ENCODE peak calls at places on chromosomes 13 and 19, in six cellular contexts. One of them, this sample, is unnamed.

GRCh38 chr13:34675626-34676025 is 266.4 kb upstream of the NBEA start:
- DNase-seq in WERI-Rb-1: no peak
- DNase-seq in small intestine: no peak
- DNase-seq in adrenal gland: no peak
- DNase-seq in PC-9: no peak
- DNase-seq in SK-N-SH: no peak
- DNase-seq in this sample: no peak

GRCh38 chr19:35901854-35902661 is at the start of gene HCST:
- DNase-seq in PC-9: no peak
- DNase-seq in WERI-Rb-1: peak; percentile 34
- DNase-seq in SK-N-SH: no peak
- DNase-seq in adrenal gland: no peak
- DNase-seq in small intestine: peak; percentile 31
- DNase-seq in this sample: no peak

GRCh38 chr19:2813235-2814160 is 6.2 kb upstream of the ZNF554 start:
- DNase-seq in adrenal gland: no peak
- DNase-seq in WERI-Rb-1: no peak
- DNase-seq in SK-N-SH: peak; percentile 94
- DNase-seq in small intestine: no peak
- DNase-seq in PC-9: no peak
- DNase-seq in this sample: no peak

GRCh38 chr13:91185294-91185863 is 162.1 kb upstream of the MIR17HG start:
- DNase-seq in PC-9: no peak
- DNase-seq in small intestine: peak; percentile 33
- DNase-seq in adrenal gland: no peak
- DNase-seq in SK-N-SH: peak; percentile 39
- DNase-seq in WERI-Rb-1: no peak
- DNase-seq in this sample: no peak

GRCh38 chr13:30194906-30195305 is 112.4 kb downstream of the KATNAL1 start:
- DNase-seq in SK-N-SH: no peak
- DNase-seq in small intestine: no peak
- DNase-seq in WERI-Rb-1: no peak
- DNase-seq in PC-9: no peak
- DNase-seq in adrenal gland: no peak
- DNase-seq in this sample: no peak

GRCh38 chr19:50759886-50760285 is 10.4 kb upstream of the GPR32 start:
- DNase-seq in SK-N-SH: no peak
- DNase-seq in small intestine: no peak
- DNase-seq in WERI-Rb-1: no peak
- DNase-seq in PC-9: no peak
- DNase-seq in adrenal gland: no peak
- DNase-seq in this sample: no peak

GRCh38 chr13:98576963-98577822 is at the start of gene STK24:
- DNase-seq in adrenal gland: peak; percentile 83
- DNase-seq in PC-9: peak; percentile 80
- DNase-seq in WERI-Rb-1: peak; percentile 77
- DNase-seq in SK-N-SH: peak; percentile 97
- DNase-seq in small intestine: peak; percentile 84
- DNase-seq in this sample: peak; percentile 58

GRCh38 chr13:88925954-88926353 is 1254.8 kb downstream of the SLITRK5 start:
- DNase-seq in adrenal gland: no peak
- DNase-seq in PC-9: no peak
- DNase-seq in small intestine: no peak
- DNase-seq in SK-N-SH: no peak
- DNase-seq in WERI-Rb-1: no peak
- DNase-seq in this sample: no peak

GRCh38 chr19:6060600-6061391 is 49.5 kb downstream of the RFX2 start:
- DNase-seq in PC-9: peak; percentile 69
- DNase-seq in small intestine: no peak
- DNase-seq in SK-N-SH: peak; percentile 78
- DNase-seq in adrenal gland: no peak
- DNase-seq in WERI-Rb-1: no peak
- DNase-seq in this sample: peak; percentile 10

GRCh38 chr13:34155931-34156607 is 338.1 kb downstream of the RFC3 start:
- DNase-seq in WERI-Rb-1: peak; percentile 48
- DNase-seq in adrenal gland: peak; percentile 36
- DNase-seq in small intestine: peak; percentile 60
- DNase-seq in PC-9: peak; percentile 36
- DNase-seq in SK-N-SH: no peak
- DNase-seq in this sample: no peak

GRCh38 chr19:23310729-23311211 is 60.6 kb upstream of the ZNF724 start:
- DNase-seq in SK-N-SH: no peak
- DNase-seq in adrenal gland: no peak
- DNase-seq in WERI-Rb-1: no peak
- DNase-seq in PC-9: peak; percentile 34
- DNase-seq in small intestine: no peak
- DNase-seq in this sample: no peak

GRCh38 chr19:36916991-36917390 is 859 bp downstream of the ZNF568 start:
- DNase-seq in SK-N-SH: peak; percentile 58
- DNase-seq in WERI-Rb-1: peak; percentile 18
- DNase-seq in small intestine: no peak
- DNase-seq in PC-9: no peak
- DNase-seq in adrenal gland: no peak
- DNase-seq in this sample: peak; percentile 27

GRCh38 chr13:113776231-113777125 is 17.5 kb downstream of the TMEM255B start:
- DNase-seq in small intestine: no peak
- DNase-seq in WERI-Rb-1: peak; percentile 82
- DNase-seq in adrenal gland: no peak
- DNase-seq in SK-N-SH: no peak
- DNase-seq in PC-9: no peak
- DNase-seq in this sample: no peak

GRCh38 chr13:100636441-100636840 is 38.2 kb downstream of the TMTC4 start:
- DNase-seq in WERI-Rb-1: no peak
- DNase-seq in small intestine: no peak
- DNase-seq in PC-9: no peak
- DNase-seq in adrenal gland: no peak
- DNase-seq in SK-N-SH: no peak
- DNase-seq in this sample: no peak

GRCh38 chr19:42254083-42254849 is 662 bp downstream of the ERF start:
- DNase-seq in SK-N-SH: peak; percentile 79
- DNase-seq in PC-9: peak; percentile 63
- DNase-seq in adrenal gland: peak; percentile 80
- DNase-seq in small intestine: peak; percentile 83
- DNase-seq in WERI-Rb-1: peak; percentile 73
- DNase-seq in this sample: peak; percentile 85

GRCh38 chr13:71864094-71864980 is 2.7 kb downstream of the DACH1 start:
- DNase-seq in adrenal gland: peak; percentile 75
- DNase-seq in small intestine: peak; percentile 86
- DNase-seq in SK-N-SH: peak; percentile 68
- DNase-seq in WERI-Rb-1: peak; percentile 77
- DNase-seq in PC-9: no peak
- DNase-seq in this sample: peak; percentile 34

GRCh38 chr13:52848455-52849190 is at the start of gene PCDH8:
- DNase-seq in PC-9: no peak
- DNase-seq in SK-N-SH: peak; percentile 93
- DNase-seq in WERI-Rb-1: peak; percentile 69
- DNase-seq in adrenal gland: no peak
- DNase-seq in small intestine: no peak
- DNase-seq in this sample: peak; percentile 56

GRCh38 chr13:57624565-57625435 is 6.7 kb upstream of the PCDH17 start:
- DNase-seq in WERI-Rb-1: no peak
- DNase-seq in SK-N-SH: peak; percentile 44
- DNase-seq in PC-9: no peak
- DNase-seq in small intestine: peak; percentile 52
- DNase-seq in adrenal gland: peak; percentile 49
- DNase-seq in this sample: peak; percentile 64

GRCh38 chr19:6925801-6926751 is 38.7 kb downstream of the ADGRE1 start:
- DNase-seq in PC-9: no peak
- DNase-seq in SK-N-SH: no peak
- DNase-seq in small intestine: no peak
- DNase-seq in WERI-Rb-1: no peak
- DNase-seq in adrenal gland: no peak
- DNase-seq in this sample: no peak

GRCh38 chr19:49616532-49616931 is 23.4 kb downstream of the RRAS start:
- DNase-seq in SK-N-SH: no peak
- DNase-seq in adrenal gland: no peak
- DNase-seq in PC-9: no peak
- DNase-seq in WERI-Rb-1: no peak
- DNase-seq in small intestine: no peak
- DNase-seq in this sample: no peak

GRCh38 chr19:15260939-15261338 is 28.7 kb upstream of the EPHX3 start:
- DNase-seq in adrenal gland: no peak
- DNase-seq in SK-N-SH: peak; percentile 65
- DNase-seq in PC-9: no peak
- DNase-seq in WERI-Rb-1: no peak
- DNase-seq in small intestine: no peak
- DNase-seq in this sample: no peak

GRCh38 chr13:66210677-66211076 is 1019.5 kb downstream of the PCDH9 start:
- DNase-seq in PC-9: peak; percentile 12
- DNase-seq in SK-N-SH: no peak
- DNase-seq in WERI-Rb-1: no peak
- DNase-seq in adrenal gland: no peak
- DNase-seq in small intestine: no peak
- DNase-seq in this sample: no peak

GRCh38 chr19:18160441-18160791 is 7.5 kb downstream of the PIK3R2 start:
- DNase-seq in small intestine: no peak
- DNase-seq in PC-9: no peak
- DNase-seq in WERI-Rb-1: no peak
- DNase-seq in SK-N-SH: no peak
- DNase-seq in adrenal gland: no peak
- DNase-seq in this sample: no peak

GRCh38 chr19:18159810-18160209 is 6.8 kb downstream of the PIK3R2 start:
- DNase-seq in SK-N-SH: no peak
- DNase-seq in WERI-Rb-1: no peak
- DNase-seq in PC-9: no peak
- DNase-seq in adrenal gland: no peak
- DNase-seq in small intestine: no peak
- DNase-seq in this sample: no peak

GRCh38 chr19:18160792-18161690 is 8.1 kb downstream of the PIK3R2 start:
- DNase-seq in WERI-Rb-1: peak; percentile 62
- DNase-seq in small intestine: peak; percentile 75
- DNase-seq in SK-N-SH: peak; percentile 97
- DNase-seq in PC-9: peak; percentile 79
- DNase-seq in adrenal gland: peak; percentile 84
- DNase-seq in this sample: peak; percentile 80

GRCh38 chr19:18164072-18164471 is 9.5 kb upstream of the IFI30 start:
- DNase-seq in WERI-Rb-1: no peak
- DNase-seq in SK-N-SH: no peak
- DNase-seq in adrenal gland: no peak
- DNase-seq in PC-9: no peak
- DNase-seq in small intestine: no peak
- DNase-seq in this sample: no peak

GRCh38 chr19:18161691-18162039 is 8.7 kb downstream of the PIK3R2 start:
- DNase-seq in PC-9: no peak
- DNase-seq in WERI-Rb-1: no peak
- DNase-seq in adrenal gland: no peak
- DNase-seq in small intestine: no peak
- DNase-seq in SK-N-SH: no peak
- DNase-seq in this sample: no peak
- H3K4me3 ChIP-seq in PC-9: no peak overlapping the region
- H3K4me3 ChIP-seq in WERI-Rb-1: no peak overlapping the region
- H3K4me3 ChIP-seq in adrenal gland: no peak overlapping the region
- H3K4me3 ChIP-seq in small intestine: no peak overlapping the region
- H3K4me3 ChIP-seq in SK-N-SH: no peak overlapping the region
- H3K4me3 ChIP-seq in this sample: peak overlapping the region; percentile 50

DNA sequence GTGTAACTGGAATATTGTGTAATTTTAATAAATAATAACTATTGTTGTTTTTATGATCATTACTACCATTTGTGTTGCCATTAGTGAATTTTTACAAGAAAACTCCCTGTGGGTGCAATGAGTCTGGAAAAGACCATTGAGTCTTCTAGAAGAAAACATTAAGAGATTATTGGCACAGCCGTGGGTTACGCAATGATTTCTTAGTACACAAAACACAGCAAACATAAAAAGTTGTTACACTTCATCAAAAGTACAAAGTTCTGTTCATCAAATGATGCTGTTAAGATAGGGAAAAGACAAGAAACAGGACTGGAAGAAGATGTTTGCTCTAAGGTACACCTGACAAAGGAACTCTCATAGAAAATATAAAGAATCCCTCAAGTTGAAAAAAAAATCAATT is 41.6 kb downstream of the ZNF331 start:
- DNase-seq in PC-9: no peak
- DNase-seq in adrenal gland: no peak
- DNase-seq in small intestine: no peak
- DNase-seq in WERI-Rb-1: no peak
- DNase-seq in SK-N-SH: no peak
- DNase-seq in this sample: no peak
- H3K4me3 ChIP-seq in PC-9: no peak overlapping the region
- H3K4me3 ChIP-seq in adrenal gland: no peak overlapping the region
- H3K4me3 ChIP-seq in small intestine: no peak overlapping the region
- H3K4me3 ChIP-seq in WERI-Rb-1: no peak overlapping the region
- H3K4me3 ChIP-seq in SK-N-SH: no peak overlapping the region
- H3K4me3 ChIP-seq in this sample: no peak overlapping the region

DNA sequence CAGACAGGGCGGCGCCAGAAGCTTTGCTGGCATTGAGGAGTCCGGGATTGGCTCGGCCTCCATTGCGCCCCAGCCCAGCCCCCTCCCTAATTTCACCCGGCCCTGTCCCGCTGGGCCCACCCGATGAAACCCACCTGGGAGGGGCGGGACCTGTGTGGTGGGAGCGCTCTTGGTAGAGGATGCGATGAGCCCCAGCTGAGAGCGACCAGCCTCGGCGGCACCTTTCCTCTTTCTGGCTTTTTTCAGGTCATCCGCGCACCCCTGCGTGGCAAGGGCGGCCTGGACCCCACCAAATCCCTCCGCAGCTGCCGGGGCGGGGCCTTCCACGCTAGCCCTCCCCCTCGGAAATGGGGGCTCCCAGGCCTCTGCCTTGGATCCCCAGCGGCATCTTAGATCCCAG is at the start of gene ZGLP1:
- DNase-seq in small intestine: no peak
- DNase-seq in WERI-Rb-1: no peak
- DNase-seq in PC-9: no peak
- DNase-seq in SK-N-SH: no peak
- DNase-seq in adrenal gland: no peak
- DNase-seq in this sample: no peak
- H3K4me3 ChIP-seq in small intestine: no peak within 1 kb of the TSS
- H3K4me3 ChIP-seq in WERI-Rb-1: no peak within 1 kb of the TSS
- H3K4me3 ChIP-seq in PC-9: no peak within 1 kb of the TSS
- H3K4me3 ChIP-seq in SK-N-SH: no peak within 1 kb of the TSS
- H3K4me3 ChIP-seq in adrenal gland: no peak within 1 kb of the TSS
- H3K4me3 ChIP-seq in this sample: peak within 1 kb of the TSS; percentile 48

GRCh38 chr13:74715718-74716117 is 581.5 kb upstream of the KLF12 start:
- DNase-seq in PC-9: no peak
- DNase-seq in adrenal gland: no peak
- DNase-seq in SK-N-SH: no peak
- DNase-seq in small intestine: no peak
- DNase-seq in WERI-Rb-1: no peak
- DNase-seq in this sample: no peak

GRCh38 chr13:74708629-74709028 is 574.4 kb upstream of the KLF12 start:
- DNase-seq in WERI-Rb-1: no peak
- DNase-seq in SK-N-SH: no peak
- DNase-seq in PC-9: no peak
- DNase-seq in adrenal gland: no peak
- DNase-seq in small intestine: no peak
- DNase-seq in this sample: no peak

GRCh38 chr13:74705438-74705837 is 571.2 kb upstream of the KLF12 start:
- DNase-seq in small intestine: no peak
- DNase-seq in WERI-Rb-1: no peak
- DNase-seq in SK-N-SH: no peak
- DNase-seq in adrenal gland: no peak
- DNase-seq in PC-9: no peak
- DNase-seq in this sample: no peak

DNA sequence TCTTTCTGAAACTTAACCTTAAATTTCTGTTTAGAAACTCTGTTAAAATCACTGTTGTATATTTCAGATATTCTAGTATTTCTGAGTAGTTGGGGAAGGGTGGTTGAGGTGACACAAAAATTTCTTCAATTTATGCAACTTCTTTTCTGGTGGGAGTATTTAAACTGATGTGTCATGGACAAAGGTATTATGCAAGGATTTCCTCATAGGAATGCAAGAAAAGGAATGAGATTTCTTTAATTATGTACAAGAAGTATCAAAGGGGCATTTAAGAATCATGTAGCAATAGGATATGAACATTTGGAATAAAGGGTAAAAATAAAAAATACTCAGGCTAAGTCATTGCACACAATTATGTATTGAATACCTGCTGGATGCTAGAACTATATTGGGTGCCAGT is 575.8 kb upstream of the KLF12 start:
- DNase-seq in adrenal gland: no peak
- DNase-seq in SK-N-SH: no peak
- DNase-seq in small intestine: no peak
- DNase-seq in WERI-Rb-1: no peak
- DNase-seq in PC-9: no peak
- DNase-seq in this sample: no peak
- H3K4me3 ChIP-seq in adrenal gland: no peak overlapping the region
- H3K4me3 ChIP-seq in SK-N-SH: no peak overlapping the region
- H3K4me3 ChIP-seq in small intestine: no peak overlapping the region
- H3K4me3 ChIP-seq in WERI-Rb-1: no peak overlapping the region
- H3K4me3 ChIP-seq in PC-9: no peak overlapping the region
- H3K4me3 ChIP-seq in this sample: no peak overlapping the region